ENCODE peak calls at places on chromosomes 5 and 9, in five cellular contexts. Z is astrocyte, N is mammary epithelial cell, I is HepG2, K is IMR-90. M is an unnamed sample.

GRCh38 chr9:137241490-137242328 is 622 bp downstream of the TUBB4B start:
- DNase-seq in Z (no peak), N (peak), I (peak), K (peak), M (peak)

GRCh38 chr9:127277099-127277498 is 12.5 kb downstream of the GARNL3 start:
- DNase-seq in Z (no peak), N (no peak), I (no peak), K (no peak), M (no peak)

GRCh38 chr5:157303667-157304327 is 37.9 kb downstream of the CYFIP2 start:
- DNase-seq in Z (no peak), N (no peak), I (no peak), K (no peak), M (no peak)

GRCh38 chr9:130913599-130914416 is 17.2 kb upstream of the QRFP start:
- DNase-seq in Z (no peak), N (no peak), I (no peak), K (no peak), M (no peak)

GRCh38 chr9:133779516-133780403 is 41.6 kb upstream of the SARDH start:
- DNase-seq in Z (no peak), N (no peak), I (no peak), K (no peak), M (no peak)

GRCh38 chr9:99724640-99725039 is 97.0 kb upstream of the NR4A3 start:
- DNase-seq in Z (no peak), N (no peak), I (no peak), K (no peak), M (no peak)

GRCh38 chr5:77168187-77168883 is 42.1 kb upstream of the PDE8B start:
- DNase-seq in Z (no peak), N (no peak), I (no peak), K (peak), M (peak)

GRCh38 chr9:8857330-8858249 is 1058.0 kb upstream of the DMAC1 start:
- DNase-seq in Z (peak), N (peak), I (no peak), K (no peak), M (peak)

GRCh38 chr9:98328141-98328540 is 72.7 kb upstream of the TBC1D2 start:
- DNase-seq in Z (no peak), N (no peak), I (no peak), K (no peak), M (no peak)

GRCh38 chr9:6566409-6567139 is 79.0 kb downstream of the GLDC start:
- DNase-seq in Z (peak), N (peak), I (no peak), K (peak), M (peak)

GRCh38 chr9:101791938-101792337 is 53.5 kb upstream of the GRIN3A start:
- DNase-seq in Z (peak), N (peak), I (peak), K (no peak), M (no peak)

GRCh38 chr9:68949271-68950000 is 64.5 kb downstream of the PRKACG start:
- DNase-seq in Z (no peak), N (peak), I (no peak), K (no peak), M (peak)

GRCh38 chr5:3958389-3958788 is 362.8 kb downstream of the IRX1 start:
- DNase-seq in Z (no peak), N (peak), I (no peak), K (no peak), M (no peak)

GRCh38 chr5:105150324-105150723 is 1587.7 kb upstream of the NUDT12 start:
- DNase-seq in Z (no peak), N (no peak), I (no peak), K (no peak), M (no peak)

GRCh38 chr5:102196481-102196880 is 99.6 kb downstream of the SLCO4C1 start:
- DNase-seq in Z (no peak), N (no peak), I (no peak), K (no peak), M (no peak)

GRCh38 chr9:4725706-4726442 is 15.1 kb downstream of the AK3 start:
- DNase-seq in Z (peak), N (no peak), I (no peak), K (no peak), M (peak)
- H3K4me2 ChIP-seq in Z (no peak), N (no peak), I (no peak), K (no peak), M (no peak)

GRCh38 chr9:70529377-70529776 is 114.9 kb upstream of the KLF9 start:
- DNase-seq in Z (no peak), N (no peak), I (no peak), K (no peak), M (no peak)
- H3K4me3 ChIP-seq in Z (no peak), N (no peak), I (no peak), K (no peak), M (no peak)

DNA sequence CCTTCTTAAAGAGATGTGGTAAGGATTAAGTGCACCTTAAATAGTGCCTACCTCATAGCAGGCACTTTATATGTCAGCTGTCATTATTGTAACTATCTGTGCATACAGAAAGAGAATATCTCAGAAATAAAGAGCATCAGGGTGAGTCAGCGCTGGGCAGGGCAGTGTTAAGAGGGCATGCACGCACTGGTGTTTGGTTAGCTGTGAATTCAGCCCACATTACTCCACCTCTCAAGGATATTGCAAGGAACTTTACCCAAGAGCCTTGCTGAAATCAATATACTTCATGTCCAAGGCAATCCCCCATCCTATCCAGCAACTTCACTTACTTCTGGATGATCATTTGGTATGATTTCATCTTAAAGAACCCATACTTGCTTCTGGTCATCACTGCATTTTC is 300.9 kb downstream of the NTRK2 start:
- DNase-seq in Z (peak), N (peak), I (no peak), K (no peak), M (no peak)
- H3K27ac ChIP-seq in Z (no peak), N (peak), I (no peak), K (no peak), M (no peak)

DNA sequence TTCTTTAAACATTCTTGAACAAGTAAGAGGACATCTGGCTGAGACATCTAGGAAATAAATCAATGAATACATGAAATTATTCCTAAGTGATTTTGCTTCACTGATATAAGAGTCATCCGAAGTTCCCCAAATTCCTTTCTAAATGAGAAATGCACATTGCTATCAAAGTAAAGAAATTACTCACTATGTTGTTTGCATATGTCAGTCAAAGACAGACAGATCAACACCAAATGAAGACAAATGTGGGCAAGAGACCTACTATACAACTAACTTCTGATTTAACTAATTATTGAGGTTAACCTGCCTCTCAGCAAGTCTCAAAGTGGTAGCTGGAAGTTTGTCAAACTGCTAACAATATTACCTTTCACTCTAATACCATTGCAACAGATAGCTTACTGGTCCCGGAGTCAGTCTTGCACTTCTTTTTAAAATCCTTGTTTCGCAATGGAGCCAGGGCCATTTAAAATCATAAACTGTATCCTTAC is 13.2 kb downstream of the TUT7 start:
- DNase-seq in Z (peak), N (no peak), I (no peak), K (no peak), M (peak)
- H3K4me2 ChIP-seq in Z (no peak), N (no peak), I (no peak), K (peak), M (no peak)

GRCh38 chr9:23658859-23659258 is 167.2 kb downstream of the ELAVL2 start:
- DNase-seq in Z (no peak), N (no peak), I (no peak), K (no peak), M (no peak)
- H3K4me3 ChIP-seq in Z (no peak), N (no peak), I (no peak), K (no peak), M (no peak)

GRCh38 chr9:107548298-107549142 is 59.0 kb upstream of the KLF4 start:
- DNase-seq in Z (peak), N (peak), I (peak), K (peak), M (peak)
- H3K27ac ChIP-seq in Z (peak), N (peak), I (no peak), K (peak), M (peak)

GRCh38 chr5:1116977-1117376 is 5.1 kb upstream of the SLC12A7 start:
- DNase-seq in Z (no peak), N (no peak), I (no peak), K (no peak), M (no peak)
- H3K4me2 ChIP-seq in Z (no peak), N (no peak), I (no peak), K (no peak), M (no peak)

DNA sequence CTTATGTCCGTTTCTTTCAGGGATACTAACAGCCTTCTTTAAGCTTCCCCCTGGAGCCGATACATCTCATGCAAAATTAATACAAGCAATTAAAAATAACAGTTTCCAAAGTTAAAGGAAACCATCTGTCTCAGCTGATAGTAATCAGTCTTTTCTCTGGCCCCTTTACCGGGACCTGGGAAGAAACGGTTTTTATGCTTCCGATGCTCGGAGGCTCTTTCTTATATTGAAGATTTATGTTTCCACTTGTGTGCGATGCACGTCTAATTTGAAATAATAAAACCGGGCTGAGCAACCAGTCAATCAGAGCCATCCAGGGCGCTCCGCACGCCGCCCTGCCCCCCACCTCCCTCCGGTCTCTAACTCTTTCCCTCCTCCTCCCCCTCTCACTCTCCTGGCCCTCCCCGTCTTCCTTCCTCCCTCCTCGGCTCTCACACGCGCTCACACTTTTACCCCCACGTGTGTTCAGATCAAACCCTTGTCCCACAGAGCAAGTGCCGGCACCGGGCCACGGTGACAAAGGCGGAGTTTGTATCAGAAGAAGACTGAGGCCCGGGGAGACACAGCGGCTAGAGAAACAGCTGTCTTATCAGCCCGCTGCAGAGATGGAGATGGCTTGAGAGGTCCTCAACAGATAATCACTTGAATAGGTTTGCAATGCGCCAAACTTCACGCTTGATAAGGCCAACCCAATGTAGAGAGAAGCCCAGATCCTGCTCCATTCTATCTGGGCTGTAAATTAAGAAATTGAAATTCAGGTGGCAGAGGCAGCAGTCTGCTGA is 5.1 kb upstream of the ELAVL2 start:
- DNase-seq in Z (no peak), N (no peak), I (no peak), K (no peak), M (no peak)
- H3K4me3 ChIP-seq in Z (no peak), N (no peak), I (no peak), K (no peak), M (no peak)

GRCh38 chr5:80217667-80218066 is 38.2 kb downstream of the SERINC5 start:
- DNase-seq in Z (no peak), N (no peak), I (no peak), K (no peak), M (no peak)

GRCh38 chr5:80219381-80219780 is 36.5 kb downstream of the SERINC5 start:
- DNase-seq in Z (no peak), N (no peak), I (no peak), K (no peak), M (no peak)

GRCh38 chr5:80216096-80216495 is 39.8 kb downstream of the SERINC5 start:
- DNase-seq in Z (no peak), N (no peak), I (no peak), K (no peak), M (no peak)

GRCh38 chr5:80215523-80215922 is 40.3 kb downstream of the SERINC5 start:
- DNase-seq in Z (no peak), N (no peak), I (peak), K (no peak), M (no peak)

GRCh38 chr5:80216753-80217596 is 38.9 kb downstream of the SERINC5 start:
- DNase-seq in Z (no peak), N (no peak), I (no peak), K (no peak), M (no peak)
- H3K27ac ChIP-seq in Z (no peak), N (no peak), I (peak), K (no peak), M (no peak)

DNA sequence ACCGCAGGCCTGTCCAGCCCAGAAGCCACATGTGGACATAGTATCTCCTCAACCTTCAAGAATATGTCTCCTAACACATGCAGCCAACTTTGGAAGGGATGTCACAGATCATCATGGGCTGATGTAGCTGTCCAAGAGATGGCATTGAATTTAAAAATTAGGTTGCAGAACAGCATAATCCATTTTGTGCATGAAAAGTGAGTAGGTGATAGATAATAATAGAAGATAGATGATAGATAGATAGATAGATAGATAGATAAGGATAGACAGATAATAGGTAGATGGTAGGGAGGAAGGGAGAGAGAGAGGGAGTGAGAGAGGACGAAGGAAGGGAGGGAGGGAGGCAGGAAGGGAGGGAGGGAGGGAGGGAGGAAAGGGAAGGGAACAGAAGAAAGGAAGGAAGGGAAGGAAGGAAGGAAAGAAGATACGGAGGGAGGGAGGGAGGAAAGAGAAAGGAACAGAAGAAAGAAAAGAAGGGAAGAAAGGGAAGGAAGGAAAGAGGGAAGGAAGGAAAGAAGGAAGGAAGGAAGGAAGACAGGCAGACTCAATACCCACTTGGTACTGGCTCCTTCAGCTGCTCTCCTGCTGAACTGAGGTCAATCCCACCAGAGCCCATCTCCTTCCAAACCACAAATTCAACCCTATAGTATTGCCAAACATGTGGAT is 28.9 kb upstream of the ERGIC1 start:
- DNase-seq in Z (no peak), N (no peak), I (no peak), K (no peak), M (no peak)
- H3K4me2 ChIP-seq in Z (no peak), N (no peak), I (no peak), K (no peak), M (no peak)